ENCODE peak calls at places on chromosomes 16 and 17, in seven cellular contexts. H is HCT116, T is GM23248, A is PC-9, M is PC-3, C is GM23338, S is hepatocyte. Q is an unnamed sample.

GRCh38 chr17:45016823-45017222 is 34.6 kb downstream of the DCAKD start:
- DNase-seq in H (no peak), T (peak; percentile 47), A (no peak), M (peak; percentile 33), C (peak; percentile 74), S (no peak), Q (peak; percentile 58)

GRCh38 chr17:17367931-17368330 is 64.8 kb downstream of the NT5M start:
- DNase-seq in H (no peak), T (no peak), A (no peak), M (no peak), C (no peak), S (no peak), Q (no peak)

GRCh38 chr17:18039535-18040286 is 503 bp downstream of the GID4 start:
- DNase-seq in H (no peak), T (peak; percentile 66), A (peak; percentile 53), M (peak; percentile 37), C (peak; percentile 63), S (peak; percentile 65), Q (peak; percentile 75)

GRCh38 chr17:45334701-45335677 is 18.2 kb upstream of the MAP3K14 start:
- DNase-seq in H (no peak), T (no peak), A (no peak), M (no peak), C (no peak), S (no peak), Q (no peak)

GRCh38 chr16:18013863-18014262 is 322.7 kb downstream of the NPIPA8 start:
- DNase-seq in H (no peak), T (no peak), A (no peak), M (no peak), C (no peak), S (no peak), Q (no peak)

GRCh38 chr17:70207184-70207583 is 37.9 kb downstream of the KCNJ2 start:
- DNase-seq in H (no peak), T (no peak), A (no peak), M (no peak), C (no peak), S (no peak), Q (no peak)

GRCh38 chr17:33459078-33459940 is 166.2 kb upstream of the ASIC2 start:
- DNase-seq in H (no peak), T (no peak), A (no peak), M (no peak), C (peak; percentile 35), S (no peak), Q (no peak)

GRCh38 chr16:84893849-84894599 is 74.2 kb downstream of the CRISPLD2 start:
- DNase-seq in H (no peak), T (no peak), A (peak; percentile 62), M (no peak), C (no peak), S (no peak), Q (no peak)

GRCh38 chr17:49497147-49498036 is 2.3 kb downstream of the NGFR start:
- DNase-seq in H (no peak), T (peak; percentile 56), A (no peak), M (peak; percentile 18), C (peak; percentile 87), S (peak; percentile 54), Q (no peak)

GRCh38 chr17:45013021-45013997 is 38.1 kb downstream of the DCAKD start:
- DNase-seq in H (no peak), T (no peak), A (no peak), M (no peak), C (peak; percentile 45), S (peak; percentile 30), Q (no peak)

GRCh38 chr17:54948380-54948779 is 20.1 kb downstream of the COX11 start:
- DNase-seq in H (peak; percentile 70), T (peak; percentile 90), A (peak; percentile 90), M (peak; percentile 99), C (no peak), S (no peak), Q (no peak)

GRCh38 chr16:57390635-57391307 is 13.8 kb upstream of the CCL17 start:
- DNase-seq in H (no peak), T (no peak), A (no peak), M (no peak), C (no peak), S (no peak), Q (no peak)

GRCh38 chr17:1197379-1197778 is 17.6 kb upstream of the ABR start:
- DNase-seq in H (no peak), T (peak; percentile 65), A (no peak), M (no peak), C (no peak), S (peak; percentile 59), Q (no peak)

GRCh38 chr16:53518550-53519416 is 15.8 kb upstream of the AKTIP start:
- DNase-seq in H (no peak), T (peak; percentile 8), A (no peak), M (no peak), C (no peak), S (no peak), Q (no peak)

GRCh38 chr17:60421273-60422161 is 772 bp upstream of the CHCT1 start:
- DNase-seq in H (no peak), T (peak; percentile 76), A (no peak), M (no peak), C (peak; percentile 87), S (peak; percentile 80), Q (peak; percentile 90)

GRCh38 chr17:72151565-72152391 is 31.0 kb downstream of the SOX9 start:
- DNase-seq in H (peak; percentile 97), T (peak; percentile 84), A (peak; percentile 99), M (peak; percentile 97), C (peak; percentile 62), S (peak; percentile 74), Q (no peak)

GRCh38 chr16:49012961-49013726 is 268.5 kb downstream of the CBLN1 start:
- DNase-seq in H (no peak), T (no peak), A (no peak), M (no peak), C (no peak), S (no peak), Q (no peak)

GRCh38 chr17:72572604-72573491 is 452.0 kb downstream of the SOX9 start:
- DNase-seq in H (no peak), T (peak; percentile 40), A (peak; percentile 32), M (no peak), C (no peak), S (no peak), Q (no peak)

GRCh38 chr17:60557805-60558204 is 31.8 kb upstream of the APPBP2 start:
- DNase-seq in H (no peak), T (no peak), A (no peak), M (no peak), C (peak; percentile 49), S (no peak), Q (peak; percentile 48)

GRCh38 chr16:68548947-68549346 is 9.9 kb downstream of the ZFP90 start:
- DNase-seq in H (no peak), T (no peak), A (no peak), M (no peak), C (no peak), S (no peak), Q (no peak)

GRCh38 chr17:66578781-66579489 is 256.0 kb upstream of the CACNG5 start:
- DNase-seq in H (no peak), T (no peak), A (no peak), M (no peak), C (no peak), S (no peak), Q (no peak)

GRCh38 chr17:80481284-80482057 is 5.1 kb upstream of the NPTX1 start:
- DNase-seq in H (no peak), T (no peak), A (no peak), M (no peak), C (no peak), S (peak; percentile 77), Q (no peak)

GRCh38 chr17:75844530-75845057 is 390 bp upstream of the UNC13D start:
- DNase-seq in H (peak; percentile 85), T (no peak), A (peak; percentile 92), M (peak; percentile 99), C (no peak), S (peak; percentile 78), Q (no peak)

DNA sequence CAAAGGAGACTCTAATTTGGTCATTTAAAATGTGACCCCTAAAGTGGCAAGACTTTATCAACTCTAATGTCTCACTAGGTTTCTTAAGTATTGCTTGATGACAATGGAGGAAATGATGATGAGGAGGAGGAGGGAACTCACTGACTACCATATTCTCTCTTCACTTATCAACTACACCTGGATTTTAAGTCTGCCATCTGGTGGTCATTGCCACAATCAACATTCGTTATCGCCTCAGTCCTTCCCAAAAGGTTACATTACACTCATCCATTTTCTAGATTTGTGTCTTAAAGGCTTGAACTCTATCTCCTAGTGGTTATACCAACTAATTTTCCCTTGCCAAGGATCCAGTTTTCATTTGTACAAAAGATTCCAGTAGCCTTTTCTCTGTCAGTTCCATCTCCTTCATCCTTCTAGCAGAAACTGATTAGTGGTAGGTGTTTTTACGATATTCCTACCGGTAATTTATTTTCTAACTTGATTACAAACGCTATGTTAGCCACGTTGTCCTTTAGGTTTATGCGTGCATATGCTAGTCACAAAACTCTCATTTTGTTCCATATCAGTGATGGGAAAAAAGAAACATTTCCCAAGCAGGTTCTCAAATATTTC is 114.6 kb upstream of the NOG start:
- DNase-seq in H (peak; percentile 58), T (peak; percentile 35), A (no peak), M (peak; percentile 66), C (peak; percentile 75), S (peak; percentile 38), Q (peak; percentile 77)
- H3K9me2 ChIP-seq in H (no peaks in the 10 kb centered on the region), T (no peaks in the 10 kb centered on the region), A (no peaks in the 10 kb centered on the region), M (no peaks in the 10 kb centered on the region), C (no peaks in the 10 kb centered on the region), S (no peaks in the 10 kb centered on the region), Q (no peaks in the 10 kb centered on the region)

DNA sequence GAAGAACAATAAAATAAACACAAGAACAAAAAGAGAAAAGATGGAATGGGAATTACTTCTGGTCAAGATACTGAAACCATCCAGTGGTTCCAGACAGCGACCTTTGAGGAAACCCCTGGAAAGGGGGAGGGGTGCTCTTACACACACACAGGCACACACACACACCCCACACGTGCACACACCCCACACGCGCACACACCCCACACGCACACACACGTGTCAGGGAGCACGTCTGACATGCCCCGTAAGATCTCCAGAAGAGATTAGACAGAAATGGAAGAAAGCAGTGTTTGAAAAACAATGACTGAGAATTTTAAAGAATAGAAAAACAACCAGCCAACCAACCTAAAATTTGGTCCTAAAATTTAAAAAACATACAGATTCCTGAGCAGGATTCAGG is 45.3 kb upstream of the FASN start:
- DNase-seq in H (no peak), T (no peak), A (no peak), M (no peak), C (no peak), S (no peak), Q (no peak)
- H3K9me2 ChIP-seq in H (no peaks in the 10 kb centered on the region), T (no peaks in the 10 kb centered on the region), A (no peaks in the 10 kb centered on the region), M (no peaks in the 10 kb centered on the region), C (no peaks in the 10 kb centered on the region), S (no peaks in the 10 kb centered on the region), Q (no peaks in the 10 kb centered on the region)

DNA sequence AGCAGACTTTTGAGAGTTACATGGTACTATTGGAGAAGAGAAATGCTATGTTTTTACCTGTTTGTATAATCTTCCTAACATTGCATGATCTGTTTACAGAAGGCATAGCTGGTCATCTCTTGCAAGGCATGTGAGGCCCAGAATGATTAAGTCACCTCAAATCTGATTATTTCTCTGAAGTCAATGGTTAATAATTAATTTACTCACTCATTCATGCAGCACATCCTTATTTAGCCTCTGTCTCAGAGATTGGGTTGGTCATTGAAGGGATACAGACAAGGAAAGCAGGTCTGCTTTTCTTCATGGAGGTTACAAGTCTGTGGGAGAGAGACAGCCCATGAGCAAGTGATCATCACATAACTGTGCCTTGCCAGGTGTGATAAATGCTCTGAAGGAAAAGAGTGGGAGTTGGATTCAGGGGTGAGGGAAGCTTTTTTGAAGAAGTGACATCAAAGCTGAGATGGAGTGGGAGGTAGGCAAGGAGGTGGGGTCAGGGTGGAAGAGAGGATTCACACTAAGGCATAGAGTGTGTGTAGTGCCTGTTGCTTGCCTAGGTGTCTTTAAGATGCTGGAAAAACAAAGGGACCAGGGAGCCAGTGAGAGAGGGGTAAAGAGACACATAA is 16.3 kb upstream of the RBFOX1 start:
- DNase-seq in H (no peak), T (no peak), A (no peak), M (no peak), C (no peak), S (peak; percentile 8), Q (no peak)
- H3K9me2 ChIP-seq in H (no peaks in the 10 kb centered on the region), T (no peaks in the 10 kb centered on the region), A (no peaks in the 10 kb centered on the region), M (no peaks in the 10 kb centered on the region), C (no peaks in the 10 kb centered on the region), S (no peaks in the 10 kb centered on the region), Q (no peaks in the 10 kb centered on the region)

GRCh38 chr17:8188408-8188839 is 1.6 kb downstream of the BORCS6 start:
- DNase-seq in H (no peak), T (no peak), A (no peak), M (no peak), C (no peak), S (no peak), Q (peak; percentile 77)
- H3K9me2 ChIP-seq in H (no peaks in the 10 kb centered on the region), T (no peaks in the 10 kb centered on the region), A (no peaks in the 10 kb centered on the region), M (no peaks in the 10 kb centered on the region), C (no peaks in the 10 kb centered on the region), S (no peaks in the 10 kb centered on the region), Q (no peaks in the 10 kb centered on the region)

Q was measured in Karpas-422.